ENCODE peak calls at places on chromosome 6, in eight cellular contexts. One of them, this sample, is unnamed.
A peak's percentile ranks its signal among the peaks of the same experiment; 100 is the strongest.

GRCh38 chr6:79399499-79399898 is 137.7 kb downstream of the LCA5 start:
- DNase-seq in endodermal cell: no peak
- DNase-seq in T follicular helper cell: no peak
- DNase-seq in iris pigment epithelial cell: no peak
- DNase-seq in RKO: no peak
- DNase-seq in spleen: no peak
- DNase-seq in fibroblast of the aortic adventitia: no peak
- DNase-seq in activated CD4-positive, CD25-positive, alpha-beta regulatory T cell treated with anti-CD3 and anti-CD28 coated beads, Interleukin-2, amount 50 U/mL, for 16 hours: no peak
- DNase-seq in this sample: no peak

GRCh38 chr6:31814677-31815024 is 432 bp downstream of the HSPA1L start:
- DNase-seq in endodermal cell: peak; percentile 98
- DNase-seq in activated CD4-positive, CD25-positive, alpha-beta regulatory T cell treated with anti-CD3 and anti-CD28 coated beads, Interleukin-2, amount 50 U/mL, for 16 hours: peak; percentile 58
- DNase-seq in iris pigment epithelial cell: peak; percentile 99
- DNase-seq in RKO: no peak
- DNase-seq in T follicular helper cell: peak; percentile 66
- DNase-seq in fibroblast of the aortic adventitia: peak; percentile 99
- DNase-seq in spleen: peak; percentile 91
- DNase-seq in this sample: peak; percentile 98

GRCh38 chr6:110548124-110548847 is 71.9 kb upstream of the SLC22A16 start:
- DNase-seq in RKO: no peak
- DNase-seq in endodermal cell: no peak
- DNase-seq in activated CD4-positive, CD25-positive, alpha-beta regulatory T cell treated with anti-CD3 and anti-CD28 coated beads, Interleukin-2, amount 50 U/mL, for 16 hours: no peak
- DNase-seq in T follicular helper cell: no peak
- DNase-seq in iris pigment epithelial cell: no peak
- DNase-seq in fibroblast of the aortic adventitia: no peak
- DNase-seq in spleen: no peak
- DNase-seq in this sample: peak; percentile 35

GRCh38 chr6:36615018-36615761 is 21.0 kb downstream of the SRSF3 start:
- DNase-seq in T follicular helper cell: peak; percentile 20
- DNase-seq in endodermal cell: peak; percentile 76
- DNase-seq in spleen: no peak
- DNase-seq in iris pigment epithelial cell: peak; percentile 60
- DNase-seq in activated CD4-positive, CD25-positive, alpha-beta regulatory T cell treated with anti-CD3 and anti-CD28 coated beads, Interleukin-2, amount 50 U/mL, for 16 hours: no peak
- DNase-seq in fibroblast of the aortic adventitia: peak; percentile 81
- DNase-seq in RKO: peak; percentile 60
- DNase-seq in this sample: peak; percentile 48

GRCh38 chr6:3334579-3334978 is 75.8 kb downstream of the PSMG4 start:
- DNase-seq in endodermal cell: peak; percentile 39
- DNase-seq in RKO: no peak
- DNase-seq in T follicular helper cell: no peak
- DNase-seq in fibroblast of the aortic adventitia: no peak
- DNase-seq in iris pigment epithelial cell: no peak
- DNase-seq in spleen: peak; percentile 51
- DNase-seq in activated CD4-positive, CD25-positive, alpha-beta regulatory T cell treated with anti-CD3 and anti-CD28 coated beads, Interleukin-2, amount 50 U/mL, for 16 hours: no peak
- DNase-seq in this sample: peak; percentile 65

GRCh38 chr6:150632785-150633465 is 33.2 kb downstream of the PLEKHG1 start:
- DNase-seq in fibroblast of the aortic adventitia: no peak
- DNase-seq in spleen: no peak
- DNase-seq in activated CD4-positive, CD25-positive, alpha-beta regulatory T cell treated with anti-CD3 and anti-CD28 coated beads, Interleukin-2, amount 50 U/mL, for 16 hours: no peak
- DNase-seq in iris pigment epithelial cell: no peak
- DNase-seq in T follicular helper cell: no peak
- DNase-seq in RKO: no peak
- DNase-seq in endodermal cell: no peak
- DNase-seq in this sample: no peak

GRCh38 chr6:159233365-159234101 is 64.3 kb downstream of the FNDC1 start:
- DNase-seq in iris pigment epithelial cell: no peak
- DNase-seq in T follicular helper cell: no peak
- DNase-seq in endodermal cell: peak; percentile 82
- DNase-seq in fibroblast of the aortic adventitia: no peak
- DNase-seq in activated CD4-positive, CD25-positive, alpha-beta regulatory T cell treated with anti-CD3 and anti-CD28 coated beads, Interleukin-2, amount 50 U/mL, for 16 hours: no peak
- DNase-seq in spleen: no peak
- DNase-seq in RKO: no peak
- DNase-seq in this sample: no peak

GRCh38 chr6:723540-723939 is 30.6 kb upstream of the EXOC2 start:
- DNase-seq in activated CD4-positive, CD25-positive, alpha-beta regulatory T cell treated with anti-CD3 and anti-CD28 coated beads, Interleukin-2, amount 50 U/mL, for 16 hours: no peak
- DNase-seq in spleen: no peak
- DNase-seq in fibroblast of the aortic adventitia: no peak
- DNase-seq in T follicular helper cell: no peak
- DNase-seq in endodermal cell: no peak
- DNase-seq in iris pigment epithelial cell: no peak
- DNase-seq in RKO: no peak
- DNase-seq in this sample: no peak

GRCh38 chr6:75430631-75431345 is 62.8 kb downstream of the FILIP1 start:
- DNase-seq in iris pigment epithelial cell: peak; percentile 47
- DNase-seq in RKO: no peak
- DNase-seq in fibroblast of the aortic adventitia: no peak
- DNase-seq in activated CD4-positive, CD25-positive, alpha-beta regulatory T cell treated with anti-CD3 and anti-CD28 coated beads, Interleukin-2, amount 50 U/mL, for 16 hours: no peak
- DNase-seq in spleen: no peak
- DNase-seq in T follicular helper cell: no peak
- DNase-seq in endodermal cell: no peak
- DNase-seq in this sample: no peak

GRCh38 chr6:35586542-35586941 is 73.8 kb upstream of the TULP1 start:
- DNase-seq in spleen: no peak
- DNase-seq in endodermal cell: no peak
- DNase-seq in activated CD4-positive, CD25-positive, alpha-beta regulatory T cell treated with anti-CD3 and anti-CD28 coated beads, Interleukin-2, amount 50 U/mL, for 16 hours: no peak
- DNase-seq in RKO: no peak
- DNase-seq in iris pigment epithelial cell: no peak
- DNase-seq in T follicular helper cell: no peak
- DNase-seq in fibroblast of the aortic adventitia: peak; percentile 66
- DNase-seq in this sample: no peak

GRCh38 chr6:25623874-25624273 is 28.1 kb upstream of the SCGN start:
- DNase-seq in endodermal cell: no peak
- DNase-seq in spleen: no peak
- DNase-seq in fibroblast of the aortic adventitia: no peak
- DNase-seq in RKO: no peak
- DNase-seq in T follicular helper cell: no peak
- DNase-seq in iris pigment epithelial cell: no peak
- DNase-seq in activated CD4-positive, CD25-positive, alpha-beta regulatory T cell treated with anti-CD3 and anti-CD28 coated beads, Interleukin-2, amount 50 U/mL, for 16 hours: no peak
- DNase-seq in this sample: no peak

GRCh38 chr6:137261393-137262154 is 42.4 kb upstream of the IFNGR1 start:
- DNase-seq in iris pigment epithelial cell: peak; percentile 87
- DNase-seq in fibroblast of the aortic adventitia: peak; percentile 26
- DNase-seq in activated CD4-positive, CD25-positive, alpha-beta regulatory T cell treated with anti-CD3 and anti-CD28 coated beads, Interleukin-2, amount 50 U/mL, for 16 hours: no peak
- DNase-seq in T follicular helper cell: no peak
- DNase-seq in endodermal cell: no peak
- DNase-seq in RKO: no peak
- DNase-seq in spleen: no peak
- DNase-seq in this sample: no peak